ENCODE peak calls at places on chromosome 9, in five cellular contexts. K is heart left ventricle; I is tibial nerve; C is lower lobe of right lung; G is CD8-positive, alpha-beta memory T cell. S is an unnamed sample.
A peak's percentile ranks its signal among the peaks of the same experiment; 100 is the strongest.

GRCh38 chr9:131398204-131398603 is 4.3 kb downstream of the PRRC2B start:
- DNase-seq in K (no peak), I (no peak), C (peak; percentile 59), G (peak; percentile 81), S (peak; percentile 92)

GRCh38 chr9:17807670-17808282 is 228.9 kb downstream of the SH3GL2 start:
- DNase-seq in K (no peak), I (no peak), C (no peak), G (no peak), S (no peak)

GRCh38 chr9:107039546-107039945 is 176.6 kb downstream of the ZNF462 start:
- DNase-seq in K (no peak), I (no peak), C (no peak), G (no peak), S (no peak)

GRCh38 chr9:129250786-129251185 is 72.7 kb upstream of the IER5L start:
- DNase-seq in K (no peak), I (no peak), C (no peak), G (no peak), S (no peak)

GRCh38 chr9:3809724-3810123 is 283.9 kb upstream of the RFX3 start:
- DNase-seq in K (no peak), I (no peak), C (no peak), G (no peak), S (peak; percentile 18)

GRCh38 chr9:114501786-114502682 is 3.2 kb downstream of the WHRN start:
- DNase-seq in K (no peak), I (no peak), C (no peak), G (no peak), S (no peak)

GRCh38 chr9:129182625-129183494 is 4.8 kb upstream of the IER5L start:
- DNase-seq in K (no peak), I (no peak), C (no peak), G (no peak), S (no peak)

GRCh38 chr9:10250200-10250599 is 362.6 kb downstream of the PTPRD start:
- DNase-seq in K (no peak), I (no peak), C (no peak), G (no peak), S (no peak)

GRCh38 chr9:112917027-112917986 is 26.6 kb upstream of the SLC46A2 start:
- DNase-seq in K (no peak), I (no peak), C (no peak), G (no peak), S (no peak)

GRCh38 chr9:99172129-99173091 is 49.3 kb downstream of the ALG2 start:
- DNase-seq in K (no peak), I (no peak), C (no peak), G (no peak), S (no peak)

GRCh38 chr9:113876806-113877236 is 712 bp downstream of the ZNF618 start:
- DNase-seq in K (no peak), I (no peak), C (no peak), G (no peak), S (no peak)

GRCh38 chr9:109568568-109569210 is 70.6 kb upstream of the PTPN3 start:
- DNase-seq in K (peak; percentile 40), I (no peak), C (no peak), G (no peak), S (no peak)

GRCh38 chr9:23686257-23686656 is 139.8 kb downstream of the ELAVL2 start:
- DNase-seq in K (no peak), I (no peak), C (no peak), G (no peak), S (no peak)

GRCh38 chr9:16278420-16278999 is 592.0 kb downstream of the BNC2 start:
- DNase-seq in K (no peak), I (no peak), C (no peak), G (no peak), S (no peak)

GRCh38 chr9:98873535-98874432 is 66.3 kb downstream of the GALNT12 start:
- DNase-seq in K (peak; percentile 61), I (no peak), C (no peak), G (no peak), S (no peak)

GRCh38 chr9:110769667-110770066 is 101.1 kb downstream of the MUSK start:
- DNase-seq in K (no peak), I (no peak), C (no peak), G (no peak), S (no peak)

GRCh38 chr9:34546834-34547827 is 24.3 kb upstream of the ENHO start:
- DNase-seq in K (peak; percentile 49), I (peak; percentile 42), C (no peak), G (no peak), S (peak; percentile 48)

DNA sequence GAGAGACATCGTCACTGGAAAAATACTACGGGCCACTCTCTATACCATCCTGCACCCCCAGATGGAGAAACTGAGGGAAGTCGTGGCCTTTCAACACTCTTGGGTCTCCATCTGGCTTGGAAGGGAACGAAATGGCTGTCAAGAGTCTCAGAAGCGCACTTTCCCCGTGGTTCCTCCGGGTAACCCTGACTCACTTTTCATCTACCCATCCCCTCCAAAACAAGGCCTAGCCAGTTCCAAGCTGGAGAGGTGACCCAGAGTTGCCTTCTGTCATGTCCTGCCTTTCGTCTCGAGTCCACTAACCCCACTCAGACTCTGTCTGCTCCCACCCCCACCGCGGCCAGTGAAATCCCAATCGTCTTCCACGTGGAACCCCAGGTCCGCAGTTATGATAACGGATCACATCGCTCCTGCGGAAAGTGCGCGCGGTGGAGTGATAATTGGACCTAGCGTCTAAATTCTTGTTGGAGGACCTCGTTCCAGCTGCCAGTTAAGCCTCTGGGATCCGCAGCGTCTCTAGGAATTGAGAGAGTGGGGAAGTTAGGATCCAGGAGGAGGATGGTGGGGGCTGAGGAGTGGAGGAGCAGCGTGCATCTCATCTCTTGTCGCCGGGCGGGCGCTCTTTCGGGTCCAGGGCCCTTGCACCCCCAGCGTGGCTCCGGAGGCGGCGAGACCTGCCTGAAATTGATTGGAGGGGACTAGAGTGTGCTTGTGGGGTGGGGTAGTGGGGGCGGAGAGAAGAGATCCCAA is 4.6 kb downstream of the CDKN2A start:
- DNase-seq in K (no peak), I (no peak), C (no peak), G (no peak), S (no peak)
- H3K4me3 ChIP-seq in K (no peak overlapping the region), I (no peak overlapping the region), C (no peak overlapping the region), G (no peak overlapping the region), S (no peak overlapping the region)

GRCh38 chr9:133781828-133782135 is 43.6 kb upstream of the SARDH start:
- DNase-seq in K (no peak), I (no peak), C (no peak), G (no peak), S (no peak)
- H3K4me3 ChIP-seq in K (no peak overlapping the region), I (no peak overlapping the region), C (no peak overlapping the region), G (no peak overlapping the region), S (no peak overlapping the region)

DNA sequence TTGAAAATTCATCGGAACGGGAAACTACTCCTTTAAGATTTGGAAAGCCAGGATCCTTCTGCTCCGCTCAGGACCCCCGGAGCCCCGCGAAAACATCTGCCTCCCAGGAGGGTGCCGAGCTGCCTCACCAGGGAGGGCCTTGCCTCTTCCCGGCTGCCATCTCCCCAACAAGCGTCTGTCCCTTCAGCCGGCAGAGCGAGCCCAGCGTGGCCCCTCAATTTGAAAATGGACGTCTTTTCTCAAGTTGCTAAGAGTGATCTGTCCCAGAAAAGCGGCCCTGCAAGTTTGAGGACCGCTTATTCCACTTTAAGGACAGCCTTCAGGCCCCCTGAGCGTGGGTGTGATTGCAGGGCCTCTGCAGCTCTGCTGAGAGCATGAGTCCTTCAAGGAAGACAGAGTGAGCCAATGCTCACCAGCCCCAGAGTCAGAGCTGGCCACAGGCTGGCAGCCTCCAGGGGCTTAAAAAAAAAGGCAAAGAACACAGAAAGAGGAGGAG is 101.3 kb downstream of the PHF2 start:
- DNase-seq in K (peak; percentile 14), I (no peak), C (peak; percentile 34), G (no peak), S (no peak)
- H3K4me3 ChIP-seq in K (no peak overlapping the region), I (no peak overlapping the region), C (no peak overlapping the region), G (no peak overlapping the region), S (no peak overlapping the region)

DNA sequence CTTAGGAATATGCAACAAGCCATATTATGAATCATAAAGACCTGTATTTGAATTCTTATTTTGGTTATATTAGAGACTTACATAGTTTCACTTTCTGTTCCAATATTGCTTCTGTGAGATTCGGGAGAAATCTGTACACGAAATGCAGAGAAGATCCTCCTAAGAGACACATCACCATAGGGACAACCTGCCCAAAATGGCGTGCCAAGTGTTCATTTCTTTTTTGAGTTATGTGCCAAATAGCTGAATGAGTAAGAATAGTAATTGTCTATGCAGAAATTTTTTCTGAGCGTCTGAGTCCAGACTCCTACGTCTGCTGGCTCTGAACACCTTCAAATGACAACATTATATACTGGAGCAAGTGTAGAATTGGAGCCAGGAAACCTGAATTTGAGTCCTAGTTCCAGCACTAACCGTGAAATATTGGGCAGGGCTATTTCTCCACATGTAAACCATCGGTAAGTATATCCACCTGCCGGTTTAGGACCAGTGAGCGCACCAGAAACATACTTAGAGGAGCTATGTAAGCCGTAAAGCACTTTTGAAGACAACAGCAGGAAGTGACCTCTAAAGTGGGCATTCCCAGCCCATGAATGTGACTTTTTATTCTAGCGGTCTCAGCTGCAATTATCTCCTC is 163.9 kb upstream of the DMRT1 start:
- DNase-seq in K (no peak), I (no peak), C (no peak), G (no peak), S (no peak)
- H3K4me3 ChIP-seq in K (peak overlapping the region; percentile 42), I (peak overlapping the region; percentile 15), C (peak overlapping the region; percentile 39), G (peak overlapping the region; percentile 27), S (no peak overlapping the region)

DNA sequence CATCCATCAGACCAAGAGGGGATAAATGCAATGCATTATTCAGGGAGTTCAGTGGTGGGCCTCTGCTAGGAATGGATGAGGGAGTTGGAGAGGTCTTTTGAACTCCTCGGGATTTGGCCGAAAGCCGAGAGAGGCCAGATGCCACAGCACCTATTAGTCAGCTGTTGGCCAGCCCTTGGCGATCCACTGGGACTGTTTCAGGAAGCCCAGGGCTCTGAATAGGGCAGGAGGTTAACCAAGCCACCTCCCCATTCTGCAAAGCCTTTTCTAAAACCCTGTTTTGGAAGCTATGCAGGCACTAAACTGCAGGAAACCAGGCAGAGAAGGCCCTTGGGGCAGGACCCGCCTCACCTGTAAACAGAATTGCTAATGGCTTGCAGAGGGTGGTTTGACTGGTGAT is 37.8 kb downstream of the ASTN2 start:
- DNase-seq in K (no peak), I (no peak), C (no peak), G (no peak), S (no peak)
- H3K4me3 ChIP-seq in K (no peak overlapping the region), I (no peak overlapping the region), C (no peak overlapping the region), G (no peak overlapping the region), S (no peak overlapping the region)

GRCh38 chr9:92608221-92609141 is 61.5 kb downstream of the IPPK start:
- DNase-seq in K (peak; percentile 61), I (no peak), C (no peak), G (no peak), S (no peak)
- H3K4me3 ChIP-seq in K (no peak overlapping the region), I (no peak overlapping the region), C (no peak overlapping the region), G (no peak overlapping the region), S (no peak overlapping the region)

GRCh38 chr9:70262948-70263347 is 4.2 kb downstream of the SMC5 start:
- DNase-seq in K (no peak), I (no peak), C (no peak), G (no peak), S (no peak)
- H3K4me3 ChIP-seq in K (no peak overlapping the region), I (no peak overlapping the region), C (no peak overlapping the region), G (no peak overlapping the region), S (no peak overlapping the region)

GRCh38 chr9:124399323-124399962 is 15.8 kb downstream of the PSMB7 start:
- DNase-seq in K (no peak), I (no peak), C (no peak), G (no peak), S (no peak)
- H3K4me3 ChIP-seq in K (no peak overlapping the region), I (no peak overlapping the region), C (no peak overlapping the region), G (no peak overlapping the region), S (no peak overlapping the region)

S was measured in Jurkat, Clone E6-1.